ENCODE peak calls at places on chromosomes 13 and 19, in five cellular contexts. S is CD4-positive, CD25-positive, alpha-beta regulatory T cell; D is stimulated activated CD8-positive, alpha-beta memory T cell treated with anti-CD3 and anti-CD28 coated beads, Interleukin-7, amount 100 ng/mL, for 4 hours; E is NCI-H1436; Z is naive thymus-derived CD4-positive, alpha-beta T cell. Y is an unnamed sample.

GRCh38 chr13:92602560-92602959 is 624.0 kb upstream of the GPC6 start:
- DNase-seq in S (no peak), E (no peak), D (no peak), Z (no peak), Y (no peak)

GRCh38 chr13:44149821-44150220 is 223.8 kb upstream of the SERP2 start:
- DNase-seq in D (no peak), Z (no peak), E (no peak), S (no peak), Y (no peak)

GRCh38 chr19:40512473-40513344 is 45.9 kb downstream of the SPTBN4 start:
- DNase-seq in E (no peak), S (no peak), Z (no peak), D (no peak), Y (no peak)

GRCh38 chr19:663682-664117 is 686 bp upstream of the RNF126 start:
- DNase-seq in S (no peak), Z (no peak), D (no peak), E (no peak), Y (no peak)

GRCh38 chr13:111853766-111854165 is 213.2 kb upstream of the SOX1 start:
- DNase-seq in Z (no peak), S (no peak), E (peak), D (no peak), Y (no peak)

GRCh38 chr19:18013621-18014111 is 5.7 kb downstream of the ARRDC2 start:
- DNase-seq in S (no peak), E (no peak), Z (no peak), D (no peak), Y (no peak)

GRCh38 chr13:53439439-53440225 is 411.0 kb downstream of the OLFM4 start:
- DNase-seq in E (no peak), Z (no peak), D (no peak), S (no peak), Y (no peak)

GRCh38 chr13:40922437-40923040 is 96.6 kb downstream of the ELF1 start:
- DNase-seq in Z (no peak), D (no peak), E (no peak), S (no peak), Y (no peak)

Y was measured in germinal center.